ENCODE peak calls at places on chromosomes 1 and 21, in seven cellular contexts. R is progenitor cell of endocrine pancreas, D is GM20000, Z is Caco-2, U is heart left ventricle, C is Panc1, N is tibial artery. T is an unnamed sample.

GRCh38 chr1:223343692-223344091 is 20.3 kb downstream of the SUSD4 start:
- DNase-seq in Z (no peak), U (peak), R (no peak), D (no peak), N (no peak), C (no peak), T (no peak)

GRCh38 chr1:5488448-5488847 is 503.8 kb downstream of the NPHP4 start:
- DNase-seq in R (no peak), U (no peak), D (no peak), Z (no peak), C (no peak), N (no peak), T (no peak)

GRCh38 chr21:41321211-41321907 is 4.8 kb downstream of the FAM3B start:
- DNase-seq in N (no peak), R (no peak), U (no peak), D (no peak), Z (no peak), C (no peak), T (no peak)

GRCh38 chr1:1680031-1680911 is 12.3 kb downstream of the SLC35E2B start:
- DNase-seq in R (no peak), U (no peak), D (no peak), N (no peak), Z (no peak), C (no peak), T (no peak)

GRCh38 chr1:165549908-165550480 is 6.2 kb downstream of the LRRC52 start:
- DNase-seq in N (no peak), U (no peak), R (no peak), D (no peak), Z (no peak), C (no peak), T (no peak)

GRCh38 chr1:238409947-238410346 is 519.2 kb upstream of the ZP4 start:
- DNase-seq in U (no peak), N (no peak), R (no peak), C (no peak), Z (no peak), D (no peak), T (no peak)

GRCh38 chr21:33449650-33450049 is 30.1 kb downstream of the TMEM50B start:
- DNase-seq in U (no peak), D (no peak), C (no peak), N (no peak), Z (no peak), R (no peak), T (no peak)

GRCh38 chr1:183159960-183160359 is 26.1 kb upstream of the LAMC2 start:
- DNase-seq in Z (peak), N (no peak), C (no peak), U (no peak), D (no peak), R (peak), T (no peak)

GRCh38 chr1:173477286-173478098 is at the start of gene PRDX6:
- DNase-seq in C (no peak), R (peak), U (peak), N (peak), Z (peak), D (peak), T (peak)

GRCh38 chr1:64864018-64864945 is 102.1 kb downstream of the JAK1 start:
- DNase-seq in N (peak), C (no peak), D (peak), Z (no peak), R (no peak), U (peak), T (no peak)

GRCh38 chr1:208449951-208450350 is 205.8 kb upstream of the PLXNA2 start:
- DNase-seq in R (no peak), Z (no peak), C (no peak), D (no peak), N (no peak), U (no peak), T (no peak)

GRCh38 chr1:97796716-97797115 is 124.1 kb downstream of the DPYD start:
- DNase-seq in D (no peak), U (no peak), Z (peak), C (no peak), N (no peak), R (no peak), T (no peak)

GRCh38 chr1:41003640-41004220 is 17.8 kb downstream of the SLFNL1 start:
- DNase-seq in Z (peak), D (peak), C (peak), U (peak), R (no peak), N (peak), T (peak)

GRCh38 chr1:32142446-32143301 is 34.8 kb downstream of the KPNA6 start:
- DNase-seq in Z (peak), R (no peak), U (peak), D (no peak), C (peak), N (peak), T (no peak)

GRCh38 chr1:197674286-197674685 is 101.0 kb downstream of the DENND1B start:
- DNase-seq in Z (no peak), U (no peak), N (no peak), D (no peak), C (no peak), R (no peak), T (no peak)

GRCh38 chr21:21921410-21922232 is 923.4 kb downstream of the NCAM2 start:
- DNase-seq in U (no peak), Z (peak), N (no peak), D (no peak), R (no peak), C (no peak), T (no peak)

GRCh38 chr1:246971322-246971721 is 36.5 kb downstream of the ZNF695 start:
- DNase-seq in C (peak), R (no peak), D (no peak), Z (peak), U (peak), N (peak), T (no peak)

GRCh38 chr1:212238552-212238951 is 46.7 kb upstream of the PPP2R5A start:
- DNase-seq in R (no peak), Z (no peak), C (no peak), U (peak), N (no peak), D (no peak), T (no peak)

GRCh38 chr1:248841702-248842395 is 3.8 kb downstream of the ZNF672 start:
- DNase-seq in N (peak), Z (peak), R (no peak), U (peak), D (no peak), C (no peak), T (peak)

GRCh38 chr1:190809312-190809711 is 331.6 kb upstream of the BRINP3 start:
- DNase-seq in N (no peak), Z (no peak), C (no peak), U (no peak), D (no peak), R (no peak), T (no peak)

GRCh38 chr21:45266518-45267389 is 20.9 kb downstream of the POFUT2 start:
- DNase-seq in C (no peak), Z (no peak), U (no peak), R (peak), D (no peak), N (peak), T (no peak)

GRCh38 chr1:191993549-191993948 is 164.7 kb upstream of the RGS18 start:
- DNase-seq in R (no peak), U (no peak), D (no peak), C (no peak), Z (no peak), N (no peak), T (no peak)

DNA sequence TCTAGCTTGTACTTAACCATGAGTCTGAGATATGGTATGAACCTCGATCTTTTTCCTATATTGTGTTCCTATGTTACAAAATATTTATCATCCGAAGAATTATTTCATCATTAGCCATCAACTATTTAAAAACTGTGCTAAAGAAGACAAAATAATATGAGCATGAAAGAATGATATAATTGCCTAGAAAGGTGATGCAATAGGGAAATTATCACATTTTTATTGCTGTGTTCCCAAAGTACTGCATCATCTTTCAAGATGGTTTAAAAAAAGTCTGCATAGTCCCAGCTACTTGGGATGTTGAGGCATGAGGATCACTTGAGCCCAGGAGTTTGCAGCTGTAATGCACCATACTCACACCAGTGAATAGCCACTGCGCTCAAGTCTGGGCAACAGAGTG is 126.7 kb downstream of the APP start:
- DNase-seq in D (no peak), N (no peak), C (no peak), R (no peak), U (no peak), Z (no peak), T (no peak)
- TF ChIP-seq CTCF in D (no peak), N (no peak), C (no peak), R (no peak), U (no peak), Z (no peak), T (no peak)

DNA sequence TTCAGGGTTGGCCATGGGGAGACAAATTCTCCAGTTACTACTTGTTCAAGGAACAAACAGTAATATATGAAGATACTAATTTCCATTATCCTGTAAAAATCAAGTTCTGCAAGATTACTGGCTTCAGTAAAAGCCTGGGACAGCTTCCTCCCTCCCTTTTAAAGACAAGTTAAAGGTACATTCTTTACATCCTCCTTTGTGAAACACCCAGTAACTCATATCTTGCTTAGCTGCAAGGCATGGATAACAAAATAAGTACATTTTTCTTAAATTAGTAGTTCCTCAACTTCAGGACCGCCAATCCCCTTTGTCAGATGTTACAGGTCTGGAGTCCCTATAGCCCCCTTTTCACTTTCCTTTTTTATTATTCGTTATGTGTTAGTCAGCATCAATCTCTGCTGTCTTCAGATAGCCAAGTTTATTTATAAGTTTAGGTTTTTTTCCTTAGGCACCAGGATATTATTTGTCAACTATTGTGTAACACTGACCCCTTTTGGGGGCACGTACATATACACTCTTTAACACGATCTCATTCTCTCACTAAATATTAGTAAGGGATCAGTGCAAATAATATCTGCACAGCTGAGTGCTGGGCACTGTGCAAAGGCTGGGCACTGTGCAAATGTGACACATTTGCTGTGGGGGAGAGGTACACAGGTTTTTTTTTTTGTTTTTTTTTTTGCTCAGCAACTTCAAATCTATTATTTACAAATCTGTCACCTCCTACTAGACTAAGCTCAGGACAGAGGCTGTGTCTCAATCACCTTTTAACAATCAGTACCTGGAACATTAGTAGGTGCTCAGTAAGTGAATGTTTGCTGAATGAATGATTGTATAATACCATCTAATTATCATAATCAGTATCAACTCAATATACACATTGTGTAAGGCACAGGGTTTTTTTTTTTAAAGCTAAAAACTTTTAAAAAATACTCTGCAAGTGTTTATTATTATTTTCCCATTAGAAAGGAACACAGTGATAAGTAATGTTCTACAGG is 9.6 kb downstream of the ERRFI1 start:
- DNase-seq in C (no peak), U (no peak), Z (no peak), D (no peak), R (no peak), N (no peak), T (no peak)
- TF ChIP-seq CTCF in C (peak), U (no peak), Z (no peak), D (no peak), R (no peak), N (no peak), T (no peak)

DNA sequence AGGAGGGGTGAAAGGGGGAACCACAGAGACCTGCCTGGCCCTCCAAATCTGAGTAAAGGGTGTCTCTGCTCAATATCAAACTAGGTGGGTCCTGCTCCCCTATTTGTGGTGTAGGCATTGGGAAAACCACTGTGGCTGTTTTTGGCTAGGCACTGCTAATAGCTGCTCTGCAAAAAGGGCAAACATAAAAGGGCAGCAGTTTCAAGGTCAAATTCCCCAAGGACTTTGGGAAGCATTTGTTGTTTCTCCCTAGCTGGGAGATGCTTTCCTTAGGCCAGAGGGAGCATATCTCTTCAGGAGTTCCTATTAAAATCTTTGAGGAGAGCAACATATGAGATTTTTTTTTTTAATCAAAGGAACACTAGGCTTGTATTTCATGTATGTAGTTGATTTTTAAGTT is 2.4 kb downstream of the C1orf162 start:
- DNase-seq in U (no peak), R (no peak), Z (no peak), D (no peak), C (no peak), N (no peak), T (no peak)
- TF ChIP-seq CTCF in U (no peak), R (no peak), Z (no peak), D (no peak), C (no peak), N (no peak), T (no peak)

GRCh38 chr21:36747815-36748381 is 49.0 kb downstream of the SIM2 start:
- DNase-seq in R (peak), C (no peak), U (peak), N (no peak), D (peak), Z (peak), T (no peak)

GRCh38 chr21:36751383-36751782 is 52.5 kb downstream of the SIM2 start:
- DNase-seq in R (no peak), D (no peak), C (no peak), U (no peak), Z (no peak), N (no peak), T (no peak)

GRCh38 chr21:36747114-36747814 is 48.3 kb downstream of the SIM2 start:
- DNase-seq in U (no peak), Z (peak), N (no peak), R (peak), D (no peak), C (no peak), T (no peak)

GRCh38 chr21:36750579-36750959 is 51.7 kb downstream of the SIM2 start:
- DNase-seq in R (no peak), N (no peak), U (no peak), C (no peak), Z (no peak), D (no peak), T (no peak)

DNA sequence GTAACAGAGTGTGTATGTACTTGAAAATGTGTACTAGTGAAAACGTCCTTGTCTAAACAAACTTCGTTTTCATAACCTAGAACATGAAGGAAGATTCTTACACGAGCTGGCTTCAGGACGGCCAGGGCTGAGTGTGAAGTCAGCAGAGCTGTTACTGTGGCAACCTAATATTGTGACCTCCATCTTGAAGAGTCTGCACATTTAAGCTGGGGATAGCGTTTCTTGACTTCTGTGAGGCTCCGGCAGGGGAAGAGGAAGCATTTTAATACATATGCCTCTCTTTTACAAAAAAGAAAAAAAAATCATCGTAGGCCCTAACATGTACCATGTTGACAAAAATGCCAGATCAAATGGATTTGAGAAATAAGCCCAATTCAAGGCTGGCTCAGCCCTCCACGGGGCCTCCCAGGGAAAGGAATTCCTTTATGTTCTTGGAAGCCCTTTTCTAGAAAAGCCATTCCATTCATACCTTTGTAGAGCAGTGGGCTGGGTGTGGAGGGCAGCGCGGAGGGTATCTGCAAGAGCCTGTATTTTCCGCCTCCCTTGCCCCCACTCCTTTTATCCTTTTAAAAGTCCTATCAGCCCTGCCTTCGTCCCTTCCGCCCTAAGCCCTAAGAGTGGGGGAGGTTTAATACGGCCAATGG is 51.1 kb downstream of the SIM2 start:
- DNase-seq in R (no peak), D (no peak), Z (peak), U (peak), N (no peak), C (no peak), T (no peak)
- TF ChIP-seq CTCF in R (no peak), D (no peak), Z (no peak), U (no peak), N (no peak), C (no peak), T (no peak)